ENCODE peak calls at places on chromosomes 2 and 18, in six cellular contexts. M, H, V, A, O and N are unnamed samples.

GRCh38 chr2:68414452-68414851 is 49.4 kb downstream of the PLEK start:
- DNase-seq in M (no peak), H (no peak), V (no peak), A (no peak), O (no peak), N (no peak)

GRCh38 chr2:120750488-120751210 is 15.0 kb downstream of the GLI2 start:
- DNase-seq in M (no peak), H (peak; percentile 23), V (no peak), A (peak; percentile 32), O (no peak), N (no peak)

GRCh38 chr2:127161176-127162136 is 54.5 kb upstream of the BIN1 start:
- DNase-seq in M (no peak), H (peak; percentile 44), V (no peak), A (no peak), O (no peak), N (no peak)

GRCh38 chr2:234462218-234462992 is 34.5 kb downstream of the ARL4C start:
- DNase-seq in M (peak; percentile 74), H (no peak), V (no peak), A (no peak), O (no peak), N (no peak)

GRCh38 chr18:46877329-46877987 is 39.8 kb downstream of the PIAS2 start:
- DNase-seq in M (no peak), H (no peak), V (no peak), A (no peak), O (no peak), N (no peak)

GRCh38 chr2:156673271-156673615 is 237.1 kb downstream of the GPD2 start:
- DNase-seq in M (no peak), H (no peak), V (no peak), A (no peak), O (no peak), N (no peak)

GRCh38 chr2:239735131-239735828 is 289.9 kb downstream of the NDUFA10 start:
- DNase-seq in M (no peak), H (no peak), V (no peak), A (no peak), O (peak; percentile 39), N (no peak)

GRCh38 chr2:148604927-148605326 is 39.6 kb upstream of the EPC2 start:
- DNase-seq in M (no peak), H (no peak), V (no peak), A (no peak), O (no peak), N (no peak)

GRCh38 chr2:33405180-33406105 is 71.0 kb upstream of the RASGRP3 start:
- DNase-seq in M (no peak), H (no peak), V (no peak), A (no peak), O (no peak), N (no peak)